ENCODE peak calls at places on chromosomes 2 and 18, in ten cellular contexts. V is mucosa of descending colon, G is endothelial cell, Q is B cell, Y is left ventricle myocardium inferior, M is neural progenitor cell, E is A549, R is HepG2, K is GM20000, H is astrocyte of the spinal cord. C is an unnamed sample.

GRCh38 chr2:216090369-216090786 is 8.7 kb downstream of the TMEM169 start:
- DNase-seq in H (peak), G (no peak), Y (no peak), E (no peak), K (peak), M (no peak), V (no peak), Q (no peak), R (no peak), C (peak)

GRCh38 chr2:37460866-37461229 is 116.4 kb downstream of the QPCT start:
- DNase-seq in M (no peak), V (no peak), G (no peak), K (no peak), E (no peak), H (no peak), Q (no peak), Y (no peak), R (no peak), C (no peak)

GRCh38 chr2:227613272-227613660 is 1.4 kb downstream of the SCYGR3 start:
- DNase-seq in R (no peak), V (peak), Q (peak), H (no peak), Y (no peak), G (no peak), E (no peak), M (no peak), K (peak), C (peak)

GRCh38 chr2:75053484-75054112 is 95.2 kb downstream of the POLE4 start:
- DNase-seq in M (peak), E (peak), R (peak), V (peak), Y (no peak), G (peak), Q (peak), H (peak), K (peak), C (peak)

GRCh38 chr2:205808493-205809121 is 126.3 kb downstream of the NRP2 start:
- DNase-seq in Y (no peak), V (no peak), H (no peak), K (no peak), Q (no peak), R (no peak), G (no peak), E (no peak), M (no peak), C (no peak)

GRCh38 chr18:79106084-79106483 is 36.9 kb downstream of the ATP9B start:
- DNase-seq in K (no peak), M (no peak), Q (no peak), V (no peak), G (no peak), R (peak), Y (no peak), H (no peak), E (no peak), C (no peak)

GRCh38 chr2:85135066-85135914 is 2.1 kb downstream of the TCF7L1 start:
- DNase-seq in E (no peak), H (no peak), Q (no peak), Y (peak), V (no peak), G (no peak), R (no peak), K (no peak), M (peak), C (no peak)

GRCh38 chr2:200713704-200714064 is 98.0 kb upstream of the BZW1 start:
- DNase-seq in Q (no peak), K (no peak), G (no peak), E (no peak), R (no peak), Y (no peak), M (no peak), V (no peak), H (no peak), C (no peak)

GRCh38 chr2:120398051-120398960 is 52.4 kb downstream of the INHBB start:
- DNase-seq in E (peak), H (peak), M (no peak), Q (no peak), Y (no peak), K (no peak), G (no peak), V (no peak), R (no peak), C (no peak)

GRCh38 chr2:231482806-231483391 is 18.6 kb upstream of the NCL start:
- DNase-seq in V (peak), Q (peak), G (peak), H (peak), K (peak), E (peak), R (peak), M (peak), Y (peak), C (peak)

GRCh38 chr2:146130290-146130689 is 1610.4 kb upstream of the ZEB2 start:
- DNase-seq in E (no peak), K (no peak), Q (no peak), R (no peak), V (no peak), Y (no peak), G (no peak), M (no peak), H (no peak), C (no peak)

GRCh38 chr2:173752152-173752551 is 213.0 kb downstream of the SP3 start:
- DNase-seq in H (no peak), E (peak), M (no peak), V (no peak), Q (no peak), K (no peak), G (no peak), Y (no peak), R (no peak), C (no peak)
- TF ChIP-seq CTCF in H (peak), E (peak), M (peak), V (no peak), Q (no peak), K (no peak), G (no peak), Y (peak), R (no peak), C (peak)

DNA sequence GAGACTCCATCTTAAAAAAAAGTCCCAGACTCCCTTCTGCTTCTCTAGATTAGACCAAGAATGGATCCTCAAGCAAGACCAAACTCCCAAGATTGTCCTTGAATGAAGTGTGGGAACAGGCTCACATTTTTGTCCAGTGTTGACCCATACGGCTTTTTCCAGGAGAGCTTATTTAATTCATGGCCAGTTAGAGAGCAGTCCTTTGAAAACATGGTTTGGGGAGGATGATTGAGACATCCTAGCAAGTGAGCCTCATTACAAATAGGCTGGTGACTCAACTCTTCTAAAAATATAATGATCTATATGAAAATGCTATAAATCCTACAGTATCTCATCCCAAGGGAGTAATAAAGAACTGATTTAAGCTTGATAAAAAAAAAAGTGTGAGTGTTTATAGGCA is 17.1 kb downstream of the ANKRD29 start:
- DNase-seq in M (no peak), E (no peak), Y (no peak), V (no peak), G (no peak), R (no peak), H (no peak), K (no peak), Q (no peak), C (no peak)
- TF ChIP-seq CTCF in M (no peak), E (no peak), Y (no peak), V (no peak), G (no peak), R (no peak), H (no peak), K (no peak), Q (no peak), C (no peak)

DNA sequence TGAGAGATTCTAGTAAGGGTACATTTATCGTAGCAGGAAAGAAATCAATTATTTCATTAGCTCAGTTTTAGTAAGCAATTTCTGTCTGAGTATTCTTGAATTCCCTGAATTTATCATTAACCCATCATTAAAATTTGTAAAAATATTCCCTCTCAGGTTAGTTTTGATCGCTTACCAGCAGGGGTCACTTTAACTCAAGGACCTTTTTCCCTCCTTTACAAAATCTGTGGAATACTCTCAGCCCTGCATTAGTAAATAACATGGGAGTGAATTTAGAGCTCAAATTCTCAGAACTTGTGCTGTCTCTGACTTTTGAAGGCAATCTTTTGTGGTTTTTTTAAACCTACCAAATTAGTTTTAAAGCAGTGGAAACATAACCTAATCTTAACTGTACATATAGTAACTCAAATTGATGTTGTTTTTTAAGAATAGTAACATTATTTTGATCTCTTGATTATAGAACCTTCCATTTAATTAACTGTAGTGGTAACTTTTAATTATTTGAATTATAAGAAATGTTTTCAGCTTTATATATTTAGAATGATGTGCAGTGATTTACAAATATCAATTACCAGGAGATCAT is 97.2 kb downstream of the AGPS start:
- DNase-seq in V (peak), E (peak), Q (no peak), R (peak), M (peak), K (peak), H (peak), Y (no peak), G (peak), C (no peak)
- TF ChIP-seq CTCF in V (no peak), E (peak), Q (peak), R (peak), M (peak), K (no peak), H (peak), Y (peak), G (peak), C (peak)

GRCh38 chr2:110818767-110819481 is 86.6 kb downstream of the ACOXL start:
- DNase-seq in M (no peak), H (no peak), Q (no peak), K (no peak), G (no peak), E (peak), V (no peak), R (no peak), Y (no peak), C (no peak)
- TF ChIP-seq CTCF in M (peak), H (peak), Q (no peak), K (no peak), G (no peak), E (no peak), V (no peak), R (no peak), Y (no peak), C (peak)

DNA sequence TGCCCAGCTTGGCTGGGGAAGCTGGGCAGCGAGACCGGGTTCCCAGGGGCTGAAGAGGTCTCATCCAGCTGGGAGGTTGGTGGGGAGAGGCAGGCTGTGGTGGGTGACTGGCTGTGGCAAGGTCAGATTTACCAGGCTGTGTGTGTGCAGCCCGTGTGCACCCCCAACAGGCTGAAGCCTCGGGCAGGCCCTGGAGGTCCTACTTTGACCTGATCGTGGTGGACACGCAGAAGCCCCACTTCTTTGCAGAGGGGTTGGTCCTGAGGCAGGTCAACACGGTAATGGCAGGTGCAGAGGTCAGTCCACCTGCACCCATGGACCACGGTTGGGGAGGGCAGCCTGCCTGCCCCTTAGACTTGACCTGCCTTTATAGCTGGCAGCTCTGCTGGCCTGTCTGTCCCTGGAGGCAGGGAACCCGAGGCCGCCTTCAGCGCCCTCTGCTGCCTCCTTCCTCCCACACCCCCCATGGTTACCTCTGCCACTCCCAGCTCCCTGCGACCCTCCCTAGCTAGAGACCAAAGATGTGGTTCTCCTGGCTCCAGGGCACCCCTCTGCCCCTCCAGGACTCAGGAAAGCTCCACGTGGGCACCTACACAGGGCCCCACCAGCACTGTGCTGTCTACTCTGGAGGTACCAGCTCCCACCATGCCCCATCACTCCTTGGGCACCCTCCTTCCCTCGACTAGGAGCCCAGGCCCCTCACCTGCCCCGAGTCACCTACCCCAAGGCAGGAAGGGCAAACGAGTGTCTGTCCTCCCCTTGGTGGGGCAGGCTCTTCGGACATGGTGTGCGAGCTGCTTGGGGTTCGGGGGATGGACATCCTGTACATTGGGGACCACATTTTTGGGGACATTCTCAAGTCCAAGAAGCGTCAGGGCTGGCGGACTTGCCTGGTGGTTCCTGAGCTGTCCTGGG is 4.0 kb downstream of the NT5DC4 start:
- DNase-seq in K (peak), E (peak), G (peak), Q (no peak), R (peak), V (no peak), M (peak), Y (no peak), H (no peak), C (peak)
- TF ChIP-seq CTCF in K (peak), E (peak), G (no peak), Q (no peak), R (peak), V (no peak), M (peak), Y (no peak), H (peak), C (peak)

C was measured in GM13977.